ENCODE peak calls at places on chromosomes 6 and 20, in ten cellular contexts. U is ovary; E is heart right ventricle; Y is activated naive CD4-positive, alpha-beta T cell; D is NCI-H460; N is GM19239; Z is mucosa of descending colon; P is T-helper 1 cell; F is DMS153; R is cerebellum. L is an unnamed sample.

GRCh38 chr6:10529231-10529801 is 8.2 kb downstream of the GCNT2 start:
- DNase-seq in U (no peak), E (no peak), Y (no peak), D (no peak), N (no peak), Z (no peak), P (no peak), F (no peak), R (no peak), L (no peak)

GRCh38 chr6:41901882-41902519 is 6.8 kb upstream of the USP49 start:
- DNase-seq in U (no peak), E (no peak), Y (peak), D (no peak), N (no peak), Z (peak), P (peak), F (no peak), R (no peak), L (no peak)

GRCh38 chr6:119856136-119856535 is 506.6 kb upstream of the MAN1A1 start:
- DNase-seq in U (no peak), E (no peak), Y (no peak), D (no peak), N (no peak), Z (no peak), P (no peak), F (no peak), R (no peak), L (no peak)

GRCh38 chr6:31952140-31952805 is 6.4 kb downstream of the CFB start:
- DNase-seq in U (peak), E (peak), Y (peak), D (peak), N (no peak), Z (peak), P (no peak), F (no peak), R (peak), L (peak)

GRCh38 chr20:8385247-8385646 is 253.2 kb downstream of the PLCB1 start:
- DNase-seq in U (no peak), E (peak), Y (no peak), D (no peak), N (no peak), Z (peak), P (no peak), F (no peak), R (no peak), L (peak)

GRCh38 chr6:169962604-169963469 is 211.4 kb downstream of the ERMARD start:
- DNase-seq in U (no peak), E (no peak), Y (no peak), D (no peak), N (no peak), Z (no peak), P (no peak), F (no peak), R (no peak), L (no peak)

GRCh38 chr6:41539204-41539603 is 7.0 kb upstream of the FOXP4 start:
- DNase-seq in U (no peak), E (no peak), Y (no peak), D (no peak), N (no peak), Z (no peak), P (no peak), F (no peak), R (no peak), L (no peak)

GRCh38 chr20:25553819-25554296 is 31.5 kb downstream of the NINL start:
- DNase-seq in U (peak), E (no peak), Y (no peak), D (no peak), N (no peak), Z (peak), P (no peak), F (peak), R (no peak), L (peak)

GRCh38 chr6:168197636-168198301 is 118.8 kb upstream of the FRMD1 start:
- DNase-seq in U (no peak), E (no peak), Y (no peak), D (no peak), N (no peak), Z (no peak), P (no peak), F (no peak), R (no peak), L (no peak)

GRCh38 chr6:38012573-38012972 is 193.0 kb downstream of the ZFAND3 start:
- DNase-seq in U (peak), E (no peak), Y (no peak), D (peak), N (peak), Z (no peak), P (no peak), F (peak), R (peak), L (peak)

GRCh38 chr6:15752820-15753219 is 90.0 kb upstream of the DTNBP1 start:
- DNase-seq in U (no peak), E (no peak), Y (no peak), D (no peak), N (no peak), Z (no peak), P (no peak), F (no peak), R (no peak), L (no peak)

GRCh38 chr20:63628246-63628975 is 1.5 kb upstream of the GMEB2 start:
- DNase-seq in U (peak), E (peak), Y (peak), D (peak), N (no peak), Z (peak), P (no peak), F (peak), R (peak), L (peak)

GRCh38 chr6:114051031-114051430 is 80.1 kb upstream of the HDAC2 start:
- DNase-seq in U (no peak), E (no peak), Y (no peak), D (no peak), N (no peak), Z (peak), P (no peak), F (peak), R (no peak), L (no peak)

GRCh38 chr6:47718571-47718970 is 20.2 kb downstream of the ADGRF4 start:
- DNase-seq in U (no peak), E (no peak), Y (no peak), D (no peak), N (no peak), Z (no peak), P (no peak), F (no peak), R (no peak), L (no peak)

GRCh38 chr6:105949939-105950582 is 136.1 kb upstream of the PRDM1 start:
- DNase-seq in U (no peak), E (no peak), Y (no peak), D (no peak), N (no peak), Z (no peak), P (no peak), F (no peak), R (no peak), L (no peak)

GRCh38 chr20:25985597-25985996 is 288.9 kb upstream of the ZNF337 start:
- DNase-seq in U (no peak), E (no peak), Y (no peak), D (no peak), N (no peak), Z (no peak), P (no peak), F (no peak), R (no peak), L (no peak)

GRCh38 chr6:29864037-29864795 is 36.6 kb downstream of the HLA-G start:
- DNase-seq in U (no peak), E (no peak), Y (no peak), D (no peak), N (no peak), Z (no peak), P (no peak), F (no peak), R (no peak), L (no peak)

GRCh38 chr6:113420290-113420689 is 436.9 kb upstream of the MARCKS start:
- DNase-seq in U (no peak), E (no peak), Y (no peak), D (no peak), N (no peak), Z (no peak), P (no peak), F (no peak), R (no peak), L (no peak)

GRCh38 chr6:31815025-31815838 is at the start of the genes HSPA1A and HSPA1L:
- DNase-seq in U (peak), E (peak), Y (peak), D (peak), N (no peak), Z (peak), P (peak), F (peak), R (peak), L (peak)

GRCh38 chr6:33935439-33936080 is 131.8 kb upstream of the MLN start:
- DNase-seq in U (no peak), E (no peak), Y (no peak), D (no peak), N (no peak), Z (no peak), P (no peak), F (peak), R (no peak), L (peak)

GRCh38 chr20:37133952-37134351 is 38.2 kb upstream of the RBL1 start:
- DNase-seq in U (no peak), E (no peak), Y (no peak), D (no peak), N (no peak), Z (no peak), P (no peak), F (no peak), R (no peak), L (no peak)

GRCh38 chr6:31246051-31246495 is 25.8 kb downstream of the HLA-C start:
- DNase-seq in U (no peak), E (no peak), Y (no peak), D (no peak), N (no peak), Z (no peak), P (no peak), F (peak), R (no peak), L (no peak)

GRCh38 chr6:160309718-160310117 is 38.5 kb upstream of the SLC22A3 start:
- DNase-seq in U (no peak), E (no peak), Y (no peak), D (no peak), N (no peak), Z (no peak), P (no peak), F (no peak), R (no peak), L (no peak)